ENCODE peak calls at places on chromosomes 2 and 18, in five cellular contexts. E is fibroblast of lung, R is cardiac muscle cell, T is RWPE2, V is stomach. F is an unnamed sample. For H3K9me3, the result is how much of the 10 kb centered on the place peaks cover.

GRCh38 chr2:64283641-64284371 is 139.6 kb upstream of the PELI1 start:
- DNase-seq in E (no peak), R (no peak), T (no peak), V (no peak), F (no peak)

GRCh38 chr2:2664989-2665833 is 334.1 kb upstream of the MYT1L start:
- DNase-seq in E (peak), R (no peak), T (peak), V (no peak), F (no peak)

GRCh38 chr2:209671280-209671679 is 100.4 kb upstream of the UNC80 start:
- DNase-seq in E (no peak), R (no peak), T (no peak), V (no peak), F (no peak)

GRCh38 chr2:159169187-159169586 is 117.3 kb downstream of the WDSUB1 start:
- DNase-seq in E (peak), R (no peak), T (no peak), V (no peak), F (no peak)

GRCh38 chr2:201406077-201406662 is 45.1 kb downstream of the TRAK2 start:
- DNase-seq in E (peak), R (no peak), T (no peak), V (no peak), F (peak)

GRCh38 chr18:58402247-58402646 is 226.6 kb downstream of the ALPK2 start:
- DNase-seq in E (peak), R (peak), T (no peak), V (no peak), F (no peak)

GRCh38 chr2:191404568-191404991 is 159.4 kb downstream of the MYO1B start:
- DNase-seq in E (peak), R (no peak), T (no peak), V (no peak), F (no peak)

GRCh38 chr2:223328578-223328977 is 273.6 kb downstream of the SCG2 start:
- DNase-seq in E (peak), R (no peak), T (no peak), V (no peak), F (no peak)

GRCh38 chr2:231662028-231662810 is 46.1 kb upstream of the PTMA start:
- DNase-seq in E (peak), R (peak), T (peak), V (peak), F (peak)

GRCh38 chr2:163347982-163348842 is 387.6 kb downstream of the FIGN start:
- DNase-seq in E (peak), R (peak), T (peak), V (peak), F (peak)

GRCh38 chr2:157611726-157612125 is 16.9 kb downstream of the ACVR1C start:
- DNase-seq in E (no peak), R (no peak), T (no peak), V (no peak), F (no peak)

GRCh38 chr2:133581027-133581760 is 12.9 kb upstream of the NCKAP5 start:
- DNase-seq in E (peak), R (no peak), T (no peak), V (no peak), F (no peak)

GRCh38 chr2:85085563-85085962 is 47.6 kb upstream of the TCF7L1 start:
- DNase-seq in E (no peak), R (no peak), T (no peak), V (no peak), F (no peak)

GRCh38 chr18:73503326-73503725 is 635.5 kb upstream of the NETO1 start:
- DNase-seq in E (peak), R (no peak), T (no peak), V (no peak), F (no peak)

GRCh38 chr2:127022817-127023216 is 84.1 kb downstream of the BIN1 start:
- DNase-seq in E (no peak), R (no peak), T (no peak), V (no peak), F (no peak)

GRCh38 chr2:12613137-12613912 is 103.4 kb upstream of the TRIB2 start:
- DNase-seq in E (no peak), R (no peak), T (no peak), V (peak), F (peak)

GRCh38 chr2:183248866-183249567 is 124.8 kb downstream of the NUP35 start:
- DNase-seq in E (peak), R (peak), T (no peak), V (no peak), F (peak)

GRCh38 chr2:60213865-60214657 is 339.4 kb downstream of the BCL11A start:
- DNase-seq in E (no peak), R (no peak), T (no peak), V (peak), F (peak)

GRCh38 chr2:120919771-120920437 is 184.2 kb downstream of the GLI2 start:
- DNase-seq in E (peak), R (no peak), T (no peak), V (no peak), F (no peak)

GRCh38 chr2:223169830-223170605 is 118.0 kb downstream of the KCNE4 start:
- DNase-seq in E (no peak), R (no peak), T (no peak), V (no peak), F (peak)

GRCh38 chr2:65130440-65131175 is 702 bp upstream of the RAB1A start:
- DNase-seq in E (no peak), R (no peak), T (no peak), V (no peak), F (no peak)

GRCh38 chr2:47288864-47289263 is 114.1 kb upstream of the MSH2 start:
- DNase-seq in E (peak), R (no peak), T (no peak), V (no peak), F (no peak)

GRCh38 chr2:156574112-156574511 is 137.9 kb downstream of the GPD2 start:
- DNase-seq in E (no peak), R (no peak), T (no peak), V (no peak), F (no peak)

GRCh38 chr18:54590945-54591344 is at the start of gene DYNAP:
- DNase-seq in E (no peak), R (no peak), T (no peak), V (no peak), F (no peak)

GRCh38 chr2:190550137-190550536 is 15.6 kb upstream of the NEMP2 start:
- DNase-seq in E (no peak), R (no peak), T (no peak), V (no peak), F (no peak)

GRCh38 chr2:72274284-72274869 is 126.7 kb upstream of the CYP26B1 start:
- DNase-seq in E (peak), R (no peak), T (no peak), V (no peak), F (no peak)

GRCh38 chr18:79469751-79470150 is 74.0 kb downstream of the NFATC1 start:
- DNase-seq in E (no peak), R (no peak), T (no peak), V (no peak), F (no peak)

GRCh38 chr18:79471048-79471447 is 75.3 kb downstream of the NFATC1 start:
- DNase-seq in E (no peak), R (no peak), T (no peak), V (no peak), F (no peak)

GRCh38 chr18:79472946-79473345 is 77.2 kb downstream of the NFATC1 start:
- DNase-seq in E (no peak), R (no peak), T (no peak), V (no peak), F (no peak)

GRCh38 chr18:79470547-79470946 is 74.8 kb downstream of the NFATC1 start:
- DNase-seq in E (no peak), R (no peak), T (no peak), V (no peak), F (no peak)

GRCh38 chr18:79472176-79472575 is 76.4 kb downstream of the NFATC1 start:
- DNase-seq in E (no peak), R (no peak), T (no peak), V (no peak), F (no peak)
- H3K9me3 ChIP-seq in E (under half), R (under half), T (under half), V (under half), F (under half)

GRCh38 chr2:115400940-115401339 is 958.5 kb downstream of the DPP10 start:
- DNase-seq in E (no peak), R (no peak), T (no peak), V (no peak), F (no peak)
- H3K9me3 ChIP-seq in E (under half), R (under half), T (under half), V (under half), F (under half)

GRCh38 chr18:71807586-71807985 is 736.6 kb downstream of the CBLN2 start:
- DNase-seq in E (no peak), R (no peak), T (no peak), V (no peak), F (no peak)

GRCh38 chr18:71809711-71810110 is 734.4 kb downstream of the CBLN2 start:
- DNase-seq in E (no peak), R (no peak), T (no peak), V (no peak), F (no peak)

DNA sequence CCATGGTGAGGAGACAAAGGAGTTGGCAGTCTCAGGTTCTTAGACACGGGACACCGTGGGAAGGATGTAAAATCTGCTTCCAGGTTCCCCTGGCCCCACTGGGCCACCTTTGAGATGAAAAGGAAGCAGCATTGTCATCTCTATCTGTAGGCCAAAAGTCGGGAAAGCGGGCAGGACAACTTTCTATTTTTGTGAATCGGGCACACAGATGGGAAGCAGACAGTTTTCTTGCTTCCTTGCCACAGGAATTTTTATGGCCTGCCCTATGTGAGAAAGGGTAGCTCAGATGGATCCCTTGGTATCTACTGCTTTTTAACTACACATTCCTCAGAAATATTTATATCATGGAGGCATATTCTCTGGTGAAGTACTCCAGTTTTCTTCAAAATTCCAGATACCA is 735.6 kb downstream of the CBLN2 start:
- DNase-seq in E (no peak), R (no peak), T (no peak), V (no peak), F (no peak)
- H3K9me3 ChIP-seq in E (under half), R (under half), T (under half), V (under half), F (under half)

DNA sequence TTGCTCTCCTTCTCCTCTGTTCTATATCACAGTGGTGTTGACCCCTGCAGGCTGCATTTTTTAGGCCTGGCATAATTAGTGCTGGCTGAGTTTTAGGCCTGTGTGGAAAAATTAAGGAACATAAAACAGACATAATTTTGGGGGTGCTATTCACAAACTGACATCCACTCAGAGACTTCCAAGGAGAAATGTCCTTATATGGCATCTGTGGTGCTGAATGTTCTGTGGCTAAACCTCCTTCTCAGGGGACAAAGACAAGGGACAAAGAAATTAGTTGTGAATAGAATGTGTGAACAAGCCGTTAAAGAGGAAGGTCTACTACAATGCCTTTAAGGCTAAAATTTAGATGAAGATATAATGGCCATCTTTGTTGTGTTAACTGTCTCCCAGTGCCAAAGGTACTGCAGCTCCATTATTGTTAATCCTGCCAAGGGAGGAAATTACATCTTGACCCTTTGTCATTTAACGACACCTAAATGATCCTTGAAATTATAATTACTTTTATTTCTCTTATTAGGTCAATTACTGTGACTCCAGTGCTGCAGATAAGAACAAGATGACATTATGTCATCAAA is 870.0 kb upstream of the CHAC2 start:
- DNase-seq in E (no peak), R (no peak), T (no peak), V (no peak), F (no peak)
- H3K9me3 ChIP-seq in E (under half), R (under half), T (under half), V (under half), F (under half)

GRCh38 chr2:160810406-160810805 is 316.8 kb upstream of the RBMS1 start:
- DNase-seq in E (no peak), R (no peak), T (no peak), V (no peak), F (no peak)

GRCh38 chr2:160813506-160813858 is 319.9 kb upstream of the RBMS1 start:
- DNase-seq in E (no peak), R (no peak), T (no peak), V (no peak), F (no peak)

GRCh38 chr2:160816916-160817315 is 323.3 kb upstream of the RBMS1 start:
- DNase-seq in E (peak), R (no peak), T (no peak), V (no peak), F (peak)

DNA sequence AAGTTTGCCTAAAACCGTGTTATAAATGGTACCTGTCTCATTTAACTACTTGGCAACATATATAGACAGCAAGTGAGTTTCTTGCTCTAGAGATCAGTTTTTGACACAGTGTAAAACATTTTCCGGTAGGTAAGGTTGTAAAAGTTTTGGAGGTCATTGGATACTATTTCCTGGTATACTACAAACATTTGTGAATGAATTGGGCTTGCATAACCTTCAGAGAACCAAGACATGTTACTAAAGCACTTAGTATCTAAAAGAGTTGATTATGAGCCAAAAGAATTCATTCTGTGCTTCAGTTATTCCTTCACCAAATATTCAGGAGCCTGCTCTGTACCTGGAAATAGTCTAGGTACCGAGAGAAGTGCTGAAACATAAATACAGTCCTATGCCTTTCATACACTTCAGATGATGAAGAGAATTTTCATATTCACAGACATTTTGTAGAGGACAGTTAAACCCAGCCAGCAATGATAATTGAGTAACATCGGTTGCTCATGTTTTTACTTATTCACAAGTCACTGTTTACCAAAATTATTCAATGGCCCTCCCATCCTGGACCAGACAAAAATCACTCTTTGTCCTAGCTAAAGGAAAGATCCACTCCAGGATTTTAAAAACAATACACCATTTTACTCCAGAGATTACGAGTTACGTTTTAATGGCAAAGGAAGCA is 319.4 kb upstream of the RBMS1 start:
- DNase-seq in E (no peak), R (no peak), T (no peak), V (no peak), F (no peak)
- H3K9me3 ChIP-seq in E (under half), R (under half), T (under half), V (under half), F (under half)

GRCh38 chr2:144470334-144470733 is 49.6 kb downstream of the ZEB2 start:
- DNase-seq in E (no peak), R (no peak), T (no peak), V (no peak), F (no peak)
- H3K9me3 ChIP-seq in E (under half), R (under half), T (under half), V (under half), F (under half)